ENCODE peak calls at places on chromosomes 11 and 22, in six cellular contexts. E is neuronal stem cell, P is foreskin keratinocyte, G is upper lobe of left lung, V is heart right ventricle, X is sigmoid colon. U is an unnamed sample.

GRCh38 chr11:121508449-121508848 is 55.7 kb upstream of the SORL1-AS1 start:
- DNase-seq in V (no peak), E (peak), G (no peak), P (no peak), X (no peak), U (peak)

GRCh38 chr22:46068176-46068907 is 82.0 kb upstream of the PPARA start:
- DNase-seq in G (no peak), E (no peak), X (no peak), V (no peak), P (no peak), U (no peak)

GRCh38 chr22:45678961-45679912 is 7.6 kb downstream of the ATXN10 start:
- DNase-seq in V (no peak), P (peak), X (no peak), E (no peak), G (no peak), U (no peak)

GRCh38 chr11:32487270-32487669 is 51.9 kb upstream of the WT1 start:
- DNase-seq in V (no peak), P (no peak), E (no peak), G (no peak), X (no peak), U (no peak)

GRCh38 chr22:29626497-29627195 is 23.2 kb downstream of the NF2 start:
- DNase-seq in X (no peak), V (no peak), P (peak), G (no peak), E (no peak), U (no peak)

GRCh38 chr11:109970516-109971183 is 122.5 kb upstream of the ZC3H12C start:
- DNase-seq in P (no peak), E (no peak), G (no peak), X (no peak), V (no peak), U (no peak)

GRCh38 chr11:110907629-110908028 is 195.4 kb upstream of the ARHGAP20 start:
- DNase-seq in V (no peak), X (no peak), G (peak), P (peak), E (no peak), U (no peak)

GRCh38 chr11:72239296-72239848 is 4.6 kb downstream of the PHOX2A start:
- DNase-seq in X (peak), P (no peak), V (peak), G (peak), E (no peak), U (no peak)

GRCh38 chr11:47991266-47991830 is 11.0 kb downstream of the PTPRJ start:
- DNase-seq in V (peak), E (no peak), X (no peak), G (peak), P (no peak), U (no peak)

GRCh38 chr11:47994417-47994816 is 14.1 kb downstream of the PTPRJ start:
- DNase-seq in E (no peak), G (no peak), V (no peak), X (no peak), P (no peak), U (no peak)

GRCh38 chr11:47989779-47990178 is 9.4 kb downstream of the PTPRJ start:
- DNase-seq in P (no peak), E (no peak), G (no peak), V (no peak), X (no peak), U (no peak)

GRCh38 chr11:47992959-47993820 is 12.8 kb downstream of the PTPRJ start:
- DNase-seq in X (no peak), V (no peak), E (no peak), G (peak), P (no peak), U (no peak)

DNA sequence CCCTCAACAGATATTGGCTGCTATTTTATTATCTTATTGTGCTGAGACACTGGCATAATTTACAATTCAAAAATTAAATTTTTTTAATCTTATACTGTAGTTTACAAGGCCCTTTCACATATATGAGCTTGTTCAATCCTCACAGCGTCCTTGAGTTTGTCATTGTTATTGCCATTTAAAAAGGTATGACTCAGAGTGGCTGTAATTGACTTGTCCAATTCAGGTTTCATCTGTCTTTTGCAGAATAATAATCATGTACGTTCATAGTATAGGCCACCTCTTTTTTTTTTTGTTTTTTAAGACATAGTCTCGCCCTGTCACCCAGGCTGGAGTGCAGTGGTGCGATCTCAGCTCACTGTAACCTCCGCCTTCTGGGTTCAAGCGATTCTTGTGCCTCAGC is 11.5 kb downstream of the PTPRJ start:
- DNase-seq in E (no peak), V (no peak), P (no peak), X (no peak), G (no peak), U (no peak)
- H3K27ac ChIP-seq in E (no peak), V (peak), P (no peak), X (no peak), G (peak), U (no peak)

GRCh38 chr11:4643682-4644081 is at the start of gene OR51E1:
- DNase-seq in E (no peak), G (no peak), P (no peak), X (no peak), V (no peak), U (no peak)

GRCh38 chr11:4643084-4643483 is 698 bp upstream of the OR51E1 start:
- DNase-seq in E (no peak), G (no peak), X (no peak), P (no peak), V (peak), U (no peak)

GRCh38 chr11:4639931-4640330 is 2.7 kb downstream of the OR51D1 start:
- DNase-seq in X (no peak), P (no peak), V (no peak), G (no peak), E (no peak), U (no peak)

GRCh38 chr11:4641501-4641900 is 2.3 kb upstream of the OR51E1 start:
- DNase-seq in G (no peak), E (no peak), V (no peak), X (no peak), P (no peak), U (no peak)

DNA sequence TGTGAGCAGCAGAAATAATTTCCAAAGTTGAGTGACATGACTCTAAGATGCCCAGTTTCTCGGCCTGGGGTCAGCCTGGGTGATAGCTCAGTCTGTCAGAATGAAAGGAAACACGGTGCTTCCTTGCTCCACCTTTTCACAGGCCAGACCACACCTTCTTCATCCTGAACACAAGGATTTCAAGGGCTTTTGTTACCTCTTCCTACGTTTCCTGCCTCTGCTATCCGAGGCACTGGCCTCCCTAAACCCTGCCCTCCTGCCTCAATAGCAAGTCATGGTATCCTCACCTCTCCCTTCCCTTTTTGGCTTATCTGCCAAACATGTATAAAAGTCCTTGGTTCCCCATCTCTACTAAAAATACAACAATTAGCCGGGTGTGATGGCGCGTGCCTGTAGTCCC is 1.7 kb upstream of the OR51E1 start:
- DNase-seq in G (no peak), X (no peak), V (peak), E (no peak), P (no peak), U (no peak)
- H3K27ac ChIP-seq in G (no peak), X (no peak), V (peak), E (no peak), P (no peak), U (no peak)

GRCh38 chr11:19578871-19579270 is 133.8 kb upstream of the NAV2 start:
- DNase-seq in G (no peak), X (no peak), P (no peak), V (no peak), E (no peak), U (no peak)

GRCh38 chr11:19577849-19578619 is 134.6 kb upstream of the NAV2 start:
- DNase-seq in P (no peak), V (peak), G (no peak), X (peak), E (no peak), U (no peak)

GRCh38 chr11:19577391-19577831 is 135.2 kb upstream of the NAV2 start:
- DNase-seq in G (no peak), E (no peak), X (no peak), V (peak), P (no peak), U (no peak)

GRCh38 chr11:19576054-19576453 is 136.6 kb upstream of the NAV2 start:
- DNase-seq in X (no peak), G (peak), P (no peak), V (no peak), E (no peak), U (no peak)

DNA sequence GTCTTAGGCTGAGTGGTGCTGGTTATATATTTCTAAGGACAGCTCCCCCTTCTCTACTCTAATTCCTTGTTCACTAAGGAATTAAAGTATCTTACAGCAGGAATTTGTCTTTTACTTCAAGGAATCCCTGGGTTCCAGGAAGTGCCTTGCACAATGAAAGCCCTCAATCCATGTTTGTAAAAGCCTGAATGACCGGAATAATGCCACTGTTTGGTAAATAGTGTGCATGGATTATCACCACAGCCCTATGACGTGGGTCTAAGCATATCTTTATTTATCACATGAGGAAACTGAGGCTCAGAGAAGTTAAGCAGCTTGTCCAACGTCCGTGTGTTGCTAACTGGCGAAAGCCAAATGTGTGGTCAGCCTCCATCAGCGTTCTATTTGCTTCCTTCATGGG is 135.7 kb upstream of the NAV2 start:
- DNase-seq in P (no peak), G (no peak), V (no peak), X (no peak), E (no peak), U (no peak)
- H3K27ac ChIP-seq in P (no peak), G (peak), V (peak), X (peak), E (no peak), U (no peak)

GRCh38 chr11:95486979-95487378 is 256.0 kb upstream of the SESN3 start:
- DNase-seq in V (no peak), G (no peak), P (no peak), E (no peak), X (no peak), U (peak)
- H3K27ac ChIP-seq in V (no peak), G (no peak), P (no peak), E (no peak), X (no peak), U (no peak)

GRCh38 chr11:47020793-47021624 is 84.4 kb downstream of the CSTPP1 start:
- DNase-seq in V (no peak), X (no peak), P (no peak), E (peak), G (no peak), U (no peak)
- H3K27ac ChIP-seq in V (no peak), X (no peak), P (no peak), E (peak), G (no peak), U (peak)

GRCh38 chr11:29005401-29005980 is 897.3 kb downstream of the METTL15 start:
- DNase-seq in V (no peak), E (no peak), X (no peak), P (no peak), G (no peak), U (no peak)
- H3K27ac ChIP-seq in V (no peak), E (no peak), X (no peak), P (no peak), G (no peak), U (no peak)

GRCh38 chr11:117313103-117313502 is 3.0 kb downstream of the BACE1 start:
- DNase-seq in G (no peak), P (no peak), V (no peak), E (no peak), X (no peak), U (no peak)

GRCh38 chr11:117314840-117315239 is 1.2 kb downstream of the BACE1 start:
- DNase-seq in P (no peak), G (no peak), V (no peak), X (peak), E (no peak), U (no peak)

GRCh38 chr11:117313828-117314768 is 2.0 kb downstream of the BACE1 start:
- DNase-seq in G (no peak), P (no peak), X (peak), V (no peak), E (no peak), U (no peak)

GRCh38 chr11:117316197-117316961 is at the start of gene BACE1:
- DNase-seq in E (peak), X (peak), P (peak), V (peak), G (peak), U (peak)

DNA sequence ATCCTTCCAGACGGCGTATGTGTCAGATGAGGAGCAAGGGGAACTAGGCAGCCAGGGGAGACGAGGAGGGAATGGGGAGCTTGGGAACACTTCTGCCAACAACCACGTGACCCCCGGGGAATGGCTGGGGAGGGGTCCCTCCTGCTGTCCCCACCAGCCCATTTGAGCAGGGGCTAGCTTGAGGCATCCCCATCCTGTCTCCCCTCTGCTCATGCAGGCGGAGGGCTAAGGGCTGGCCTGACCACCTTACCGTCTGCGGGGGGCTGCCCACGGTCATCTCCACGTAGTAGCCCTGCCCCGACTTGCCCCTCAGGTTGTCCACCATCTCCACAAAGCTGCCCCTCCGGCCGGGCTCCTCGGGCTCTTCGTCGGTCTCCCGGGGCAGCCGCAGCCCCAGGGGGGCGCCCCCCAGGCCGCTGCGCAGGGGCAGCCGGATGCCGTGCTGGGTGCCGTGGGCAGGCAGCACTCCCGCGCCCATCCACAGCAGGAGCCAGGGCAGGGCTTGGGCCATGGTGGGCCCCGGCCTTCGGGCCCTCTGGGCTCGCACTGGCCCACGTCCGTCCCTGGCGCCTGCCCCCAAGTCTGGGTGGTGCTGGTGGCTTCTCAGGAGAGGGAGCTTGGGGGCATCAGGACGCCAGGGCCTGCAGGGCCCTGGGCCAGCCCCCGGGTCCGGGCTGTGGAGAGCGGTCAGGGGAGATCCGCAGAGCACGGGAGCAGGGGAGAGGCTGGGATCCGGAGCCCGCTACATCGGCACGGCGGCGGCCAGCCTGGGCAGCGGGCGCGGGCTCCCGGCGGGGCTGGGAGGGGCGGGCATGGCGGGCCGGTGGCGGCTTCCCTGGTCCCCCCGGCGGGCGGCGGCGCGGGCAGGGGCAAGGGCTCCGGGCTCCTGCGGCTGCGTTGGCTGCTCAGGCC is 515 bp downstream of the BACE1 start:
- DNase-seq in G (peak), X (peak), P (no peak), V (no peak), E (no peak), U (no peak)
- H3K27ac ChIP-seq in G (peak), X (peak), P (no peak), V (peak), E (no peak), U (peak)